ENCODE peak calls at places on chromosome 4, in five cellular contexts. One of them, this sample, is unnamed.

GRCh38 chr4:6221851-6222760 is 21.8 kb upstream of the JAKMIP1 start:
- DNase-seq in non-pigmented ciliary epithelial cell: no peak
- DNase-seq in astrocyte of the spinal cord: peak; percentile 9
- DNase-seq in NCI-H446: peak; percentile 42
- DNase-seq in body of pancreas: peak; percentile 83
- DNase-seq in this sample: peak; percentile 19

GRCh38 chr4:10015140-10015753 is 6.0 kb downstream of the SLC2A9 start:
- DNase-seq in non-pigmented ciliary epithelial cell: no peak
- DNase-seq in astrocyte of the spinal cord: peak; percentile 10
- DNase-seq in NCI-H446: peak; percentile 15
- DNase-seq in body of pancreas: peak; percentile 56
- DNase-seq in this sample: no peak

GRCh38 chr4:158778712-158779111 is 9.9 kb downstream of the FNIP2 start:
- DNase-seq in non-pigmented ciliary epithelial cell: no peak
- DNase-seq in astrocyte of the spinal cord: no peak
- DNase-seq in NCI-H446: no peak
- DNase-seq in body of pancreas: peak; percentile 25
- DNase-seq in this sample: no peak

GRCh38 chr4:174423257-174423944 is 98.9 kb downstream of the HPGD start:
- DNase-seq in non-pigmented ciliary epithelial cell: peak; percentile 50
- DNase-seq in astrocyte of the spinal cord: peak; percentile 76
- DNase-seq in NCI-H446: peak; percentile 18
- DNase-seq in body of pancreas: peak; percentile 39
- DNase-seq in this sample: no peak

GRCh38 chr4:120156115-120156718 is 89.6 kb upstream of the MAD2L1 start:
- DNase-seq in non-pigmented ciliary epithelial cell: peak; percentile 61
- DNase-seq in astrocyte of the spinal cord: peak; percentile 85
- DNase-seq in NCI-H446: peak; percentile 78
- DNase-seq in body of pancreas: no peak
- DNase-seq in this sample: peak; percentile 1

GRCh38 chr4:10077492-10078335 is 38.9 kb downstream of the WDR1 start:
- DNase-seq in non-pigmented ciliary epithelial cell: no peak
- DNase-seq in astrocyte of the spinal cord: no peak
- DNase-seq in NCI-H446: no peak
- DNase-seq in body of pancreas: peak; percentile 5
- DNase-seq in this sample: no peak

GRCh38 chr4:153112071-153112460 is 92.2 kb upstream of the TRIM2 start:
- DNase-seq in non-pigmented ciliary epithelial cell: no peak
- DNase-seq in astrocyte of the spinal cord: no peak
- DNase-seq in NCI-H446: no peak
- DNase-seq in body of pancreas: no peak
- DNase-seq in this sample: no peak

GRCh38 chr4:21242163-21242562 is 541.9 kb downstream of the PACRGL start:
- DNase-seq in non-pigmented ciliary epithelial cell: no peak
- DNase-seq in astrocyte of the spinal cord: no peak
- DNase-seq in NCI-H446: no peak
- DNase-seq in body of pancreas: no peak
- DNase-seq in this sample: no peak

GRCh38 chr4:112664611-112665010 is 27.7 kb downstream of the LARP7 start:
- DNase-seq in non-pigmented ciliary epithelial cell: no peak
- DNase-seq in astrocyte of the spinal cord: no peak
- DNase-seq in NCI-H446: no peak
- DNase-seq in body of pancreas: no peak
- DNase-seq in this sample: no peak

GRCh38 chr4:129248621-129249020 is 152.7 kb downstream of the C4orf33 start:
- DNase-seq in non-pigmented ciliary epithelial cell: no peak
- DNase-seq in astrocyte of the spinal cord: no peak
- DNase-seq in NCI-H446: no peak
- DNase-seq in body of pancreas: no peak
- DNase-seq in this sample: no peak

GRCh38 chr4:55381502-55381901 is 14.3 kb upstream of the TMEM165 start:
- DNase-seq in non-pigmented ciliary epithelial cell: no peak
- DNase-seq in astrocyte of the spinal cord: no peak
- DNase-seq in NCI-H446: no peak
- DNase-seq in body of pancreas: no peak
- DNase-seq in this sample: no peak

GRCh38 chr4:173212379-173212778 is 43.8 kb downstream of the GALNT7 start:
- DNase-seq in non-pigmented ciliary epithelial cell: no peak
- DNase-seq in astrocyte of the spinal cord: no peak
- DNase-seq in NCI-H446: no peak
- DNase-seq in body of pancreas: no peak
- DNase-seq in this sample: no peak

GRCh38 chr4:96352051-96352517 is 512.2 kb downstream of the PDHA2 start:
- DNase-seq in non-pigmented ciliary epithelial cell: no peak
- DNase-seq in astrocyte of the spinal cord: peak; percentile 32
- DNase-seq in NCI-H446: peak; percentile 47
- DNase-seq in body of pancreas: peak; percentile 8
- DNase-seq in this sample: no peak

GRCh38 chr4:176545886-176546285 is 226.1 kb downstream of the SPCS3 start:
- DNase-seq in non-pigmented ciliary epithelial cell: no peak
- DNase-seq in astrocyte of the spinal cord: peak; percentile 18
- DNase-seq in NCI-H446: no peak
- DNase-seq in body of pancreas: no peak
- DNase-seq in this sample: no peak

GRCh38 chr4:113684534-113685091 is 76.9 kb downstream of the CAMK2D start:
- DNase-seq in non-pigmented ciliary epithelial cell: peak; percentile 32
- DNase-seq in astrocyte of the spinal cord: peak; percentile 79
- DNase-seq in NCI-H446: peak; percentile 6
- DNase-seq in body of pancreas: peak; percentile 60
- DNase-seq in this sample: no peak

GRCh38 chr4:20509315-20509714 is 190.9 kb upstream of the PACRGL start:
- DNase-seq in non-pigmented ciliary epithelial cell: no peak
- DNase-seq in astrocyte of the spinal cord: no peak
- DNase-seq in NCI-H446: no peak
- DNase-seq in body of pancreas: no peak
- DNase-seq in this sample: no peak

GRCh38 chr4:128649161-128649560 is 160.3 kb upstream of the JADE1 start:
- DNase-seq in non-pigmented ciliary epithelial cell: no peak
- DNase-seq in astrocyte of the spinal cord: no peak
- DNase-seq in NCI-H446: no peak
- DNase-seq in body of pancreas: no peak
- DNase-seq in this sample: no peak

GRCh38 chr4:17082186-17082585 is 183.7 kb upstream of the LDB2 start:
- DNase-seq in non-pigmented ciliary epithelial cell: peak; percentile 70
- DNase-seq in astrocyte of the spinal cord: no peak
- DNase-seq in NCI-H446: no peak
- DNase-seq in body of pancreas: no peak
- DNase-seq in this sample: no peak

GRCh38 chr4:123802082-123802658 is 405.6 kb downstream of the SPRY1 start:
- DNase-seq in non-pigmented ciliary epithelial cell: no peak
- DNase-seq in astrocyte of the spinal cord: no peak
- DNase-seq in NCI-H446: peak; percentile 44
- DNase-seq in body of pancreas: no peak
- DNase-seq in this sample: no peak

GRCh38 chr4:3488791-3489190 is 25.7 kb downstream of the DOK7 start:
- DNase-seq in non-pigmented ciliary epithelial cell: no peak
- DNase-seq in astrocyte of the spinal cord: no peak
- DNase-seq in NCI-H446: no peak
- DNase-seq in body of pancreas: no peak
- DNase-seq in this sample: no peak

GRCh38 chr4:38318737-38319455 is 345.1 kb upstream of the KLF3 start:
- DNase-seq in non-pigmented ciliary epithelial cell: peak; percentile 90
- DNase-seq in astrocyte of the spinal cord: peak; percentile 98
- DNase-seq in NCI-H446: peak; percentile 88
- DNase-seq in body of pancreas: peak; percentile 91
- DNase-seq in this sample: peak; percentile 80

GRCh38 chr4:26127851-26128337 is 192.9 kb upstream of the RBPJ start:
- DNase-seq in non-pigmented ciliary epithelial cell: no peak
- DNase-seq in astrocyte of the spinal cord: no peak
- DNase-seq in NCI-H446: peak; percentile 21
- DNase-seq in body of pancreas: peak; percentile 83
- DNase-seq in this sample: no peak

GRCh38 chr4:111066447-111066846 is 443.6 kb upstream of the PITX2 start:
- DNase-seq in non-pigmented ciliary epithelial cell: peak; percentile 40
- DNase-seq in astrocyte of the spinal cord: peak; percentile 46
- DNase-seq in NCI-H446: no peak
- DNase-seq in body of pancreas: no peak
- DNase-seq in this sample: no peak

GRCh38 chr4:186104114-186104894 is at the start of gene FAM149A:
- DNase-seq in non-pigmented ciliary epithelial cell: no peak
- DNase-seq in astrocyte of the spinal cord: no peak
- DNase-seq in NCI-H446: no peak
- DNase-seq in body of pancreas: peak; percentile 92
- DNase-seq in this sample: no peak

GRCh38 chr4:145937021-145937861 is 1.4 kb downstream of the ZNF827 start:
- DNase-seq in non-pigmented ciliary epithelial cell: no peak
- DNase-seq in astrocyte of the spinal cord: peak; percentile 76
- DNase-seq in NCI-H446: peak; percentile 55
- DNase-seq in body of pancreas: peak; percentile 73
- DNase-seq in this sample: no peak

GRCh38 chr4:138407329-138407728 is 165.2 kb upstream of the SLC7A11 start:
- DNase-seq in non-pigmented ciliary epithelial cell: no peak
- DNase-seq in astrocyte of the spinal cord: no peak
- DNase-seq in NCI-H446: no peak
- DNase-seq in body of pancreas: no peak
- DNase-seq in this sample: no peak

GRCh38 chr4:150219841-150220240 is 141.6 kb downstream of the DCLK2 start:
- DNase-seq in non-pigmented ciliary epithelial cell: no peak
- DNase-seq in astrocyte of the spinal cord: peak; percentile 46
- DNase-seq in NCI-H446: peak; percentile 12
- DNase-seq in body of pancreas: no peak
- DNase-seq in this sample: no peak

GRCh38 chr4:39635023-39635422 is 3.6 kb downstream of the SMIM14 start:
- DNase-seq in non-pigmented ciliary epithelial cell: no peak
- DNase-seq in astrocyte of the spinal cord: no peak
- DNase-seq in NCI-H446: no peak
- DNase-seq in body of pancreas: peak; percentile 71
- DNase-seq in this sample: no peak